ENCODE peak calls at places on chromosomes 4 and X, in four cellular contexts. J, K, V and X are unnamed samples.

GRCh38 chr4:123816970-123817688 is 420.5 kb downstream of the SPRY1 start:
- DNase-seq in J (no peak), K (no peak), V (no peak), X (no peak)

GRCh38 chr4:174119051-174119450 is 164.4 kb downstream of the FBXO8 start:
- DNase-seq in J (peak), K (no peak), V (peak), X (no peak)

GRCh38 chrX:386239-386767 is 404 bp downstream of the PPP2R3B start:
- DNase-seq in J (no peak), K (no peak), V (no peak), X (no peak)

GRCh38 chrX:154516655-154517100 is 646 bp upstream of the FAM3A start:
- DNase-seq in J (peak), K (no peak), V (no peak), X (no peak)

GRCh38 chr4:3792813-3793212 is 26.6 kb downstream of the ADRA2C start:
- DNase-seq in J (no peak), K (no peak), V (peak), X (no peak)

GRCh38 chrX:15366507-15367352 is 17.5 kb downstream of the VEGFD start:
- DNase-seq in J (no peak), K (no peak), V (peak), X (no peak)

GRCh38 chrX:72107320-72107719 is 24.4 kb downstream of the RTL5 start:
- DNase-seq in J (peak), K (no peak), V (peak), X (no peak)

GRCh38 chr4:42280327-42281095 is 116.8 kb upstream of the SHISA3 start:
- DNase-seq in J (no peak), K (no peak), V (peak), X (no peak)

GRCh38 chr4:85783483-85783882 is 308.5 kb downstream of the ARHGAP24 start:
- DNase-seq in J (peak), K (no peak), V (no peak), X (no peak)

GRCh38 chr4:94451051-94451404 is 714 bp upstream of the PDLIM5 start:
- DNase-seq in J (no peak), K (no peak), V (peak), X (no peak)

GRCh38 chr4:130747842-130748241 is 1651.9 kb downstream of the C4orf33 start:
- DNase-seq in J (no peak), K (no peak), V (no peak), X (no peak)

GRCh38 chrX:150223176-150224015 is 139.7 kb upstream of the MAMLD1 start:
- DNase-seq in J (no peak), K (no peak), V (no peak), X (no peak)

GRCh38 chrX:10636337-10636736 is 16.0 kb upstream of the MID1 start:
- DNase-seq in J (peak), K (no peak), V (peak), X (peak)

GRCh38 chr4:87575983-87576382 is 32.3 kb upstream of the DSPP start:
- DNase-seq in J (no peak), K (no peak), V (no peak), X (no peak)

GRCh38 chrX:69285881-69286545 is 120.8 kb upstream of the PJA1 start:
- DNase-seq in J (peak), K (peak), V (peak), X (no peak)

GRCh38 chr4:161336016-161336415 is 827.8 kb downstream of the FSTL5 start:
- DNase-seq in J (peak), K (no peak), V (no peak), X (no peak)

GRCh38 chrX:53794181-53794580 is 107.7 kb upstream of the HUWE1 start:
- DNase-seq in J (no peak), K (no peak), V (no peak), X (no peak)

GRCh38 chr4:52750819-52751348 is 341 bp downstream of the ERVMER34-1 start:
- DNase-seq in J (peak), K (no peak), V (no peak), X (no peak)
- H3K4me3 ChIP-seq in J (peak), K (peak), V (peak), X (peak)

GRCh38 chr4:92266521-92266920 is 37.2 kb upstream of the GRID2 start:
- DNase-seq in J (no peak), K (no peak), V (no peak), X (no peak)

GRCh38 chr4:92265798-92266197 is 38.0 kb upstream of the GRID2 start:
- DNase-seq in J (no peak), K (no peak), V (no peak), X (no peak)

GRCh38 chr4:92265066-92265465 is 38.7 kb upstream of the GRID2 start:
- DNase-seq in J (no peak), K (no peak), V (no peak), X (no peak)

GRCh38 chr4:92268642-92269041 is 35.1 kb upstream of the GRID2 start:
- DNase-seq in J (no peak), K (no peak), V (no peak), X (no peak)

GRCh38 chr4:92270908-92271307 is 32.9 kb upstream of the GRID2 start:
- DNase-seq in J (no peak), K (no peak), V (peak), X (peak)
- TF ChIP-seq CTCF in J (no peak), K (no peak), V (peak), X (peak)

GRCh38 chr4:164087733-164088132 is 593.2 kb downstream of the TMA16 start:
- DNase-seq in J (no peak), K (no peak), V (no peak), X (no peak)
- H3K4me3 ChIP-seq in J (no peak), K (no peak), V (no peak), X (no peak)

DNA sequence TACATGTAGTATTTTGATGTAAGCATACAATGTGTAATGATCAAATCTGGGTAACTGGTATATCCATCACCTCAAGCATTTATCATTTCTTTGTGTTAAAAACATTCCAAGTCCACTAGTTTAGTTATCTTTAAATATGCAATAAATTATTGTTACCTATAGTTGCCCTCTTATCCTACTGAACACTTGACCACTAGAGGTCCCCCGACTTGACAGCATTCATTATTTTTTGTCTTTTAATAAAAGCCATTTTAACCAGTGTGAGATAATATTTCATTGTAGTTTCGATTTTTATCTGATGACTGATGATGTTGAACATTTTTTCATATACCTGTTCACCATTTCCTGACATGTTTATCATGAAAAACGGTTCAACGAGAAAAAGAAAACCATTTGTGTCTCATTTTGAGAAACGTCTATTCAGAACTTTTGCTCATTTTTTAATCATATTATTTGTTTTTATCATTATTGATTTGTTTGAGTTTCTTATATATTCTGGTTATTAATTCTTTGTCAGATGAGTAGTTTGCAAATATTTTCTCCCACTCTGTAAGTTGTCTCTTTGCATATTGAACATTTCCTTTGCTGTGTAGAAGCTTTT is 199.0 kb upstream of the CXXC4 start:
- DNase-seq in J (peak), K (no peak), V (peak), X (no peak)
- TF ChIP-seq CTCF in J (no peak), K (no peak), V (peak), X (peak)

GRCh38 chr4:65383589-65384305 is 286.5 kb downstream of the EPHA5 start:
- DNase-seq in J (no peak), K (no peak), V (no peak), X (no peak)
- H3K4me3 ChIP-seq in J (no peak), K (no peak), V (no peak), X (no peak)

GRCh38 chr4:21879187-21879586 is 69.4 kb downstream of the KCNIP4 start:
- DNase-seq in J (peak), K (no peak), V (no peak), X (no peak)
- TF ChIP-seq CTCF in J (no peak), K (no peak), V (peak), X (peak)

GRCh38 chr4:81504685-81505598 is 33.2 kb upstream of the RASGEF1B start:
- DNase-seq in J (no peak), K (peak), V (no peak), X (no peak)
- H3K4me3 ChIP-seq in J (no peak), K (no peak), V (no peak), X (no peak)